ENCODE peak calls at places on chromosomes 13 and 19, in seven cellular contexts. B is ELR; J is posterior cingulate gyrus; Y is posterior vena cava; A is activated CD4-positive, alpha-beta T cell treated with anti-CD3 and anti-CD28 coated beads for 36 hours; C is stimulated activated CD8-positive, alpha-beta memory T cell treated with anti-CD3 and anti-CD28 coated beads, Interleukin-15, amount 100 ng/mL, for 4 hours; E is AG10803. V is an unnamed sample.

GRCh38 chr19:47135156-47135555 is 4.5 kb downstream of the SAE1 start:
- DNase-seq in B (no peak), J (no peak), Y (no peak), A (no peak), C (no peak), E (no peak), V (no peak)

GRCh38 chr13:69579351-69579750 is 528.3 kb upstream of the ATXN8OS start:
- DNase-seq in B (peak), J (no peak), Y (no peak), A (no peak), C (no peak), E (no peak), V (no peak)

GRCh38 chr19:21483589-21484170 is 21.7 kb upstream of the ZNF429 start:
- DNase-seq in B (peak), J (no peak), Y (no peak), A (peak), C (peak), E (peak), V (peak)

GRCh38 chr19:273393-273792 is 17.8 kb downstream of the PLPP2 start:
- DNase-seq in B (no peak), J (no peak), Y (no peak), A (no peak), C (no peak), E (no peak), V (no peak)

GRCh38 chr19:35757749-35758608 is at the start of gene PROSER3:
- DNase-seq in B (peak), J (peak), Y (peak), A (peak), C (peak), E (peak), V (peak)

GRCh38 chr19:45446295-45446694 is 21.5 kb upstream of the FOSB start:
- DNase-seq in B (peak), J (no peak), Y (no peak), A (peak), C (no peak), E (peak), V (peak)

GRCh38 chr13:23544668-23545067 is 25.5 kb upstream of the TNFRSF19 start:
- DNase-seq in B (no peak), J (no peak), Y (no peak), A (no peak), C (no peak), E (no peak), V (no peak)

GRCh38 chr19:49843265-49843664 is 7.7 kb upstream of the PTOV1 start:
- DNase-seq in B (no peak), J (no peak), Y (no peak), A (no peak), C (no peak), E (no peak), V (peak)

GRCh38 chr13:50389726-50390125 is 374.5 kb downstream of the KCNRG start:
- DNase-seq in B (no peak), J (no peak), Y (no peak), A (no peak), C (no peak), E (no peak), V (no peak)

V was measured in GM12865.